ENCODE peak calls at places on chromosome 20, in five cellular contexts. One of them, this sample, is unnamed.

GRCh38 chr20:22575087-22575721 is 9.2 kb downstream of the FOXA2 start:
- DNase-seq in suprapubic skin: no peak
- DNase-seq in tibial artery: no peak
- DNase-seq in CD4-positive, CD25-positive, alpha-beta regulatory T cell: no peak
- DNase-seq in cardiac muscle cell: no peak
- DNase-seq in this sample: no peak

GRCh38 chr20:34639755-34640222 is 37.1 kb downstream of the PIGU start:
- DNase-seq in suprapubic skin: no peak
- DNase-seq in tibial artery: no peak
- DNase-seq in CD4-positive, CD25-positive, alpha-beta regulatory T cell: no peak
- DNase-seq in cardiac muscle cell: no peak
- DNase-seq in this sample: no peak

GRCh38 chr20:46771195-46771588 is 61.7 kb downstream of the SLC2A10 start:
- DNase-seq in suprapubic skin: no peak
- DNase-seq in tibial artery: no peak
- DNase-seq in CD4-positive, CD25-positive, alpha-beta regulatory T cell: no peak
- DNase-seq in cardiac muscle cell: no peak
- DNase-seq in this sample: no peak

GRCh38 chr20:48025061-48025515 is 239.8 kb upstream of the SULF2 start:
- DNase-seq in suprapubic skin: peak; percentile 81
- DNase-seq in tibial artery: peak; percentile 48
- DNase-seq in CD4-positive, CD25-positive, alpha-beta regulatory T cell: no peak
- DNase-seq in cardiac muscle cell: peak; percentile 95
- DNase-seq in this sample: no peak

GRCh38 chr20:3749087-3749688 is 16.7 kb downstream of the HSPA12B start:
- DNase-seq in suprapubic skin: no peak
- DNase-seq in tibial artery: no peak
- DNase-seq in CD4-positive, CD25-positive, alpha-beta regulatory T cell: no peak
- DNase-seq in cardiac muscle cell: no peak
- DNase-seq in this sample: no peak

GRCh38 chr20:18722381-18722780 is 91.2 kb upstream of the SCP2D1 start:
- DNase-seq in suprapubic skin: no peak
- DNase-seq in tibial artery: no peak
- DNase-seq in CD4-positive, CD25-positive, alpha-beta regulatory T cell: no peak
- DNase-seq in cardiac muscle cell: no peak
- DNase-seq in this sample: no peak

GRCh38 chr20:50203951-50204937 is 13.6 kb downstream of the CEBPB start:
- DNase-seq in suprapubic skin: no peak
- DNase-seq in tibial artery: no peak
- DNase-seq in CD4-positive, CD25-positive, alpha-beta regulatory T cell: no peak
- DNase-seq in cardiac muscle cell: no peak
- DNase-seq in this sample: no peak

GRCh38 chr20:38870733-38871559 is 55.3 kb upstream of the FAM83D start:
- DNase-seq in suprapubic skin: no peak
- DNase-seq in tibial artery: no peak
- DNase-seq in CD4-positive, CD25-positive, alpha-beta regulatory T cell: no peak
- DNase-seq in cardiac muscle cell: no peak
- DNase-seq in this sample: no peak

GRCh38 chr20:59578602-59579403 is 25.5 kb upstream of the PHACTR3 start:
- DNase-seq in suprapubic skin: peak; percentile 36
- DNase-seq in tibial artery: no peak
- DNase-seq in CD4-positive, CD25-positive, alpha-beta regulatory T cell: no peak
- DNase-seq in cardiac muscle cell: no peak
- DNase-seq in this sample: no peak

GRCh38 chr20:23507346-23507745 is 16.4 kb downstream of the CST8 start:
- DNase-seq in suprapubic skin: no peak
- DNase-seq in tibial artery: no peak
- DNase-seq in CD4-positive, CD25-positive, alpha-beta regulatory T cell: no peak
- DNase-seq in cardiac muscle cell: no peak
- DNase-seq in this sample: no peak

GRCh38 chr20:11195169-11195568 is 521.4 kb upstream of the JAG1 start:
- DNase-seq in suprapubic skin: no peak
- DNase-seq in tibial artery: no peak
- DNase-seq in CD4-positive, CD25-positive, alpha-beta regulatory T cell: no peak
- DNase-seq in cardiac muscle cell: no peak
- DNase-seq in this sample: no peak

GRCh38 chr20:51354191-51354768 is 188.2 kb downstream of the NFATC2 start:
- DNase-seq in suprapubic skin: no peak
- DNase-seq in tibial artery: no peak
- DNase-seq in CD4-positive, CD25-positive, alpha-beta regulatory T cell: no peak
- DNase-seq in cardiac muscle cell: peak; percentile 19
- DNase-seq in this sample: no peak

GRCh38 chr20:20551409-20551808 is 161.0 kb downstream of the RALGAPA2 start:
- DNase-seq in suprapubic skin: no peak
- DNase-seq in tibial artery: no peak
- DNase-seq in CD4-positive, CD25-positive, alpha-beta regulatory T cell: no peak
- DNase-seq in cardiac muscle cell: no peak
- DNase-seq in this sample: no peak

GRCh38 chr20:45341579-45341938 is 6.7 kb downstream of the SDC4 start:
- DNase-seq in suprapubic skin: no peak
- DNase-seq in tibial artery: no peak
- DNase-seq in CD4-positive, CD25-positive, alpha-beta regulatory T cell: no peak
- DNase-seq in cardiac muscle cell: no peak
- DNase-seq in this sample: no peak

GRCh38 chr20:51259455-51259854 is 236.5 kb upstream of the KCNG1 start:
- DNase-seq in suprapubic skin: no peak
- DNase-seq in tibial artery: no peak
- DNase-seq in CD4-positive, CD25-positive, alpha-beta regulatory T cell: no peak
- DNase-seq in cardiac muscle cell: no peak
- DNase-seq in this sample: no peak

GRCh38 chr20:52993091-52993490 is 20.9 kb downstream of the TSHZ2 start:
- DNase-seq in suprapubic skin: no peak
- DNase-seq in tibial artery: no peak
- DNase-seq in CD4-positive, CD25-positive, alpha-beta regulatory T cell: no peak
- DNase-seq in cardiac muscle cell: no peak
- DNase-seq in this sample: no peak

GRCh38 chr20:4862661-4863060 is 138.6 kb downstream of the SLC23A2 start:
- DNase-seq in suprapubic skin: no peak
- DNase-seq in tibial artery: no peak
- DNase-seq in CD4-positive, CD25-positive, alpha-beta regulatory T cell: no peak
- DNase-seq in cardiac muscle cell: no peak
- DNase-seq in this sample: no peak

GRCh38 chr20:48706710-48707339 is 121.0 kb downstream of the PREX1 start:
- DNase-seq in suprapubic skin: no peak
- DNase-seq in tibial artery: peak; percentile 74
- DNase-seq in CD4-positive, CD25-positive, alpha-beta regulatory T cell: peak; percentile 19
- DNase-seq in cardiac muscle cell: no peak
- DNase-seq in this sample: no peak

GRCh38 chr20:37968726-37969401 is 64.4 kb downstream of the TTI1 start:
- DNase-seq in suprapubic skin: no peak
- DNase-seq in tibial artery: no peak
- DNase-seq in CD4-positive, CD25-positive, alpha-beta regulatory T cell: no peak
- DNase-seq in cardiac muscle cell: no peak
- DNase-seq in this sample: peak; percentile 40

GRCh38 chr20:58251979-58252591 is 23.6 kb upstream of the ANKRD60 start:
- DNase-seq in suprapubic skin: no peak
- DNase-seq in tibial artery: no peak
- DNase-seq in CD4-positive, CD25-positive, alpha-beta regulatory T cell: no peak
- DNase-seq in cardiac muscle cell: peak; percentile 86
- DNase-seq in this sample: no peak

GRCh38 chr20:36644032-36644712 is 1.8 kb downstream of the SLA2 start:
- DNase-seq in suprapubic skin: no peak
- DNase-seq in tibial artery: no peak
- DNase-seq in CD4-positive, CD25-positive, alpha-beta regulatory T cell: peak; percentile 70
- DNase-seq in cardiac muscle cell: no peak
- DNase-seq in this sample: no peak

GRCh38 chr20:63128956-63129355 is 87.0 kb downstream of the YTHDF1 start:
- DNase-seq in suprapubic skin: peak; percentile 25
- DNase-seq in tibial artery: no peak
- DNase-seq in CD4-positive, CD25-positive, alpha-beta regulatory T cell: no peak
- DNase-seq in cardiac muscle cell: no peak
- DNase-seq in this sample: no peak

GRCh38 chr20:53929399-53929798 is 141.0 kb downstream of the BCAS1 start:
- DNase-seq in suprapubic skin: no peak
- DNase-seq in tibial artery: no peak
- DNase-seq in CD4-positive, CD25-positive, alpha-beta regulatory T cell: no peak
- DNase-seq in cardiac muscle cell: no peak
- DNase-seq in this sample: no peak

GRCh38 chr20:16865406-16865805 is 117.2 kb downstream of the OTOR start:
- DNase-seq in suprapubic skin: no peak
- DNase-seq in tibial artery: no peak
- DNase-seq in CD4-positive, CD25-positive, alpha-beta regulatory T cell: no peak
- DNase-seq in cardiac muscle cell: no peak
- DNase-seq in this sample: no peak

GRCh38 chr20:18728867-18729224 is 84.7 kb upstream of the SCP2D1 start:
- DNase-seq in suprapubic skin: no peak
- DNase-seq in tibial artery: no peak
- DNase-seq in CD4-positive, CD25-positive, alpha-beta regulatory T cell: no peak
- DNase-seq in cardiac muscle cell: no peak
- DNase-seq in this sample: no peak

DNA sequence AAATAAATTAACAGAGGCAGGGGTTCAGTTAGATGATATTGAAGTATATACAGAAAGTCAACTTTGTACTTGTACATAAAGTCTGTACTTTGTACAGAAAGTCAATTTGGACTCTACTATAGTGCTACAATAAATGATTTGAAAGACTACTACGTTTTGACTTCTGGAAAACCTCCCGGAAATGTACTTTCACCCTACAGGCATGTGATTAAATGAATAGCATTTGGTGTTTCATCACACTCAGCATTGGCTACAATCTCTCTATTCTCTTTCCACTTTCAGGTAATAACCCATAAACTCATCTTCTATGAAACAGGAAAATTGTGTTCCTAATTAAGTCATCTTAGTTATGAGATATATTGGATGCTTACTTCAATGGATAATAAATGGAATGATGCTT is 25.6 kb upstream of the MC3R start:
- DNase-seq in suprapubic skin: no peak
- DNase-seq in tibial artery: no peak
- DNase-seq in CD4-positive, CD25-positive, alpha-beta regulatory T cell: no peak
- DNase-seq in cardiac muscle cell: no peak
- DNase-seq in this sample: no peak
- H3K27me3 ChIP-seq in suprapubic skin: no peaks in the 10 kb centered on the region
- H3K27me3 ChIP-seq in tibial artery: no peaks in the 10 kb centered on the region
- H3K27me3 ChIP-seq in CD4-positive, CD25-positive, alpha-beta regulatory T cell: no peaks in the 10 kb centered on the region
- H3K27me3 ChIP-seq in cardiac muscle cell: no peaks in the 10 kb centered on the region
- H3K27me3 ChIP-seq in this sample: no peaks in the 10 kb centered on the region

DNA sequence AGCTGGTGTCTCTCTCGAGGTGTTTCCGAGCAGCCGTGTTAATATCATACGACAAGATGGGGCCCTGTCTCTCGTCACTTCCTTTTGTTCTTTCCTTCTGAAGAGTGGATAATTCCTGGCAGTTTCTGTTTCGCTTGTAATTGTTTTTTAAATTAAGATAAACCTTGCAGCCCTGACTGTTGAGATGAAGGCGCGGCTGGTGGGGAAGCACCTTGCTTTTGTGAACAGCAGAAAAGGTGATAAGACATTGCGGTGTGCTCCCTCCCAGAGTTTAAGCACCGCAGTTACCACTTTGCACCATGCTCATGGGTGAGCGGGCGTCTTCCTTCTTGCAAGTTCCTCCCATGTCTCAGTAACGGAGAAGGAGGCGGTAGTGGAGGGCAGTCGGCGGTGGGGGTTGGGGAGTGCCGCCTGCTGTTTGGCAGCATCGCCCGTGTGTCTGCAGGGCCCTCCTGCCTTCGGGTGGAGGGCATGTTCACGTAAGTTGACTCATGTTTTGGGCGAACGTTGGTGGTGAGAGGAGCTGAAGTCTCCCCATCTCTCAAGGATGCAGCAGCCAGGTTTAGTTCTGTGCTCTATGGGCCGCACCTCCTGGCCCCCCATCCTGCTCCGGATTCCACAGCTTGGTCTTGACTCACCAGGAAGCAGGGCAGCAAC is 345.9 kb downstream of the TAF4 start:
- DNase-seq in suprapubic skin: no peak
- DNase-seq in tibial artery: no peak
- DNase-seq in CD4-positive, CD25-positive, alpha-beta regulatory T cell: peak; percentile 59
- DNase-seq in cardiac muscle cell: no peak
- DNase-seq in this sample: no peak
- H3K4me3 ChIP-seq in suprapubic skin: no peak overlapping the region
- H3K4me3 ChIP-seq in tibial artery: no peak overlapping the region
- H3K4me3 ChIP-seq in CD4-positive, CD25-positive, alpha-beta regulatory T cell: peak overlapping the region; percentile 84
- H3K4me3 ChIP-seq in cardiac muscle cell: no peak overlapping the region
- H3K4me3 ChIP-seq in this sample: no peak overlapping the region

GRCh38 chr20:43959079-43959919 is 44.6 kb downstream of the TOX2 start:
- DNase-seq in suprapubic skin: no peak
- DNase-seq in tibial artery: no peak
- DNase-seq in CD4-positive, CD25-positive, alpha-beta regulatory T cell: peak; percentile 67
- DNase-seq in cardiac muscle cell: peak; percentile 62
- DNase-seq in this sample: no peak
- H3K4me1 ChIP-seq in suprapubic skin: peaks cover 38% of the 10 kb centered on the region
- H3K4me1 ChIP-seq in tibial artery: no peaks in the 10 kb centered on the region
- H3K4me1 ChIP-seq in CD4-positive, CD25-positive, alpha-beta regulatory T cell: peaks cover 61% of the 10 kb centered on the region
- H3K4me1 ChIP-seq in cardiac muscle cell: no peaks in the 10 kb centered on the region
- H3K4me1 ChIP-seq in this sample: no peaks in the 10 kb centered on the region

GRCh38 chr20:40678286-40678835 is 10.7 kb downstream of the MAFB start:
- DNase-seq in suprapubic skin: no peak
- DNase-seq in tibial artery: no peak
- DNase-seq in CD4-positive, CD25-positive, alpha-beta regulatory T cell: no peak
- DNase-seq in cardiac muscle cell: no peak
- DNase-seq in this sample: no peak

GRCh38 chr20:40675599-40676221 is 13.3 kb downstream of the MAFB start:
- DNase-seq in suprapubic skin: no peak
- DNase-seq in tibial artery: no peak
- DNase-seq in CD4-positive, CD25-positive, alpha-beta regulatory T cell: no peak
- DNase-seq in cardiac muscle cell: no peak
- DNase-seq in this sample: no peak

GRCh38 chr20:40676870-40677269 is 12.2 kb downstream of the MAFB start:
- DNase-seq in suprapubic skin: no peak
- DNase-seq in tibial artery: no peak
- DNase-seq in CD4-positive, CD25-positive, alpha-beta regulatory T cell: no peak
- DNase-seq in cardiac muscle cell: no peak
- DNase-seq in this sample: no peak

GRCh38 chr20:40676466-40676865 is 12.6 kb downstream of the MAFB start:
- DNase-seq in suprapubic skin: no peak
- DNase-seq in tibial artery: no peak
- DNase-seq in CD4-positive, CD25-positive, alpha-beta regulatory T cell: no peak
- DNase-seq in cardiac muscle cell: no peak
- DNase-seq in this sample: no peak

DNA sequence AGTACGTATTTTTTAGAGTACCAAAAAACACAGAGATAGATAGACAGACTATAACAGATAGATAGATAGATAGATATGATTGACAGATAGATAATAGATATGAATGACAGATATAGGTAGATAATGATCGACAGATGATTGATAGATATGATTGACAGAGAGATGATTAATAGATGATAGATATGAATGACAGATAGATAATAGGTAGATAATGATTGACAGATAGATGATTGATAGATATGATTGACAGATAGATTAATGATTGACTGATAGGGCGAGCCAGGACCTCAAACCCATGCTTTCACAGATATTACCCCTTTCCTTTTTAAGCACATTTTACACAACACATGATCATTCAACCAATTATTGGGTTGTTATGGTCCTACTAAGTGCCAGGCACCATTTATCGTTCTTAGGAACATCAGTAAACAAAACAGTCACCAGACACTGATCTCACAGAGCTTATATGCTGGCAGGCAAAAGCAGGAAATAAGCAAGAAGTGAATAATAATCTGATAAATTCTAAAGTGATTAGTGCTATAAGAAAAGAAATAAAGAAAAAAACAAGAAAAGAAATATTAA is 11.6 kb downstream of the MAFB start:
- DNase-seq in suprapubic skin: no peak
- DNase-seq in tibial artery: no peak
- DNase-seq in CD4-positive, CD25-positive, alpha-beta regulatory T cell: no peak
- DNase-seq in cardiac muscle cell: no peak
- DNase-seq in this sample: no peak
- H3K27me3 ChIP-seq in suprapubic skin: no peaks in the 10 kb centered on the region
- H3K27me3 ChIP-seq in tibial artery: no peaks in the 10 kb centered on the region
- H3K27me3 ChIP-seq in CD4-positive, CD25-positive, alpha-beta regulatory T cell: peaks cover 20% of the 10 kb centered on the region
- H3K27me3 ChIP-seq in cardiac muscle cell: peaks cover 85% of the 10 kb centered on the region
- H3K27me3 ChIP-seq in this sample: peaks cover 11% of the 10 kb centered on the region